ENCODE peak calls at places on chromosome 9, in six cellular contexts. One of them, this sample, is unnamed.

GRCh38 chr9:81868145-81868544 is 60.1 kb upstream of the SPATA31D4 start:
- DNase-seq in GM12865: no peak
- DNase-seq in foreskin fibroblast: no peak
- DNase-seq in PC-3: no peak
- DNase-seq in CD8-positive, alpha-beta T cell: no peak
- DNase-seq in left lung: no peak
- DNase-seq in this sample: no peak

GRCh38 chr9:120702075-120702474 is 12.2 kb downstream of the MEGF9 start:
- DNase-seq in GM12865: no peak
- DNase-seq in foreskin fibroblast: no peak
- DNase-seq in PC-3: peak
- DNase-seq in CD8-positive, alpha-beta T cell: no peak
- DNase-seq in left lung: no peak
- DNase-seq in this sample: no peak

GRCh38 chr9:128098936-128099931 is 28.3 kb downstream of the PTGES2 start:
- DNase-seq in GM12865: no peak
- DNase-seq in foreskin fibroblast: no peak
- DNase-seq in PC-3: no peak
- DNase-seq in CD8-positive, alpha-beta T cell: no peak
- DNase-seq in left lung: peak
- DNase-seq in this sample: no peak

GRCh38 chr9:107224252-107224651 is 58.8 kb upstream of the RAD23B start:
- DNase-seq in GM12865: no peak
- DNase-seq in foreskin fibroblast: no peak
- DNase-seq in PC-3: peak
- DNase-seq in CD8-positive, alpha-beta T cell: no peak
- DNase-seq in left lung: no peak
- DNase-seq in this sample: no peak

GRCh38 chr9:138060881-138061280 is 183.3 kb downstream of the CACNA1B start:
- DNase-seq in GM12865: no peak
- DNase-seq in foreskin fibroblast: no peak
- DNase-seq in PC-3: no peak
- DNase-seq in CD8-positive, alpha-beta T cell: no peak
- DNase-seq in left lung: peak
- DNase-seq in this sample: no peak

GRCh38 chr9:18796871-18797270 is 236.1 kb downstream of the SAXO1 start:
- DNase-seq in GM12865: no peak
- DNase-seq in foreskin fibroblast: no peak
- DNase-seq in PC-3: no peak
- DNase-seq in CD8-positive, alpha-beta T cell: no peak
- DNase-seq in left lung: no peak
- DNase-seq in this sample: no peak

GRCh38 chr9:120393386-120394057 is 186.4 kb downstream of the CDK5RAP2 start:
- DNase-seq in GM12865: no peak
- DNase-seq in foreskin fibroblast: peak
- DNase-seq in PC-3: peak
- DNase-seq in CD8-positive, alpha-beta T cell: no peak
- DNase-seq in left lung: no peak
- DNase-seq in this sample: no peak

GRCh38 chr9:119221281-119221680 is 148.0 kb downstream of the BRINP1 start:
- DNase-seq in GM12865: no peak
- DNase-seq in foreskin fibroblast: no peak
- DNase-seq in PC-3: no peak
- DNase-seq in CD8-positive, alpha-beta T cell: no peak
- DNase-seq in left lung: no peak
- DNase-seq in this sample: no peak

GRCh38 chr9:134993996-134994720 is 76.4 kb upstream of the FCN1 start:
- DNase-seq in GM12865: no peak
- DNase-seq in foreskin fibroblast: no peak
- DNase-seq in PC-3: no peak
- DNase-seq in CD8-positive, alpha-beta T cell: no peak
- DNase-seq in left lung: peak
- DNase-seq in this sample: no peak

GRCh38 chr9:135561391-135562234 is at the start of gene PAEP:
- DNase-seq in GM12865: no peak
- DNase-seq in foreskin fibroblast: no peak
- DNase-seq in PC-3: peak
- DNase-seq in CD8-positive, alpha-beta T cell: no peak
- DNase-seq in left lung: no peak
- DNase-seq in this sample: no peak

GRCh38 chr9:130368631-130369103 is 76.1 kb upstream of the ASS1 start:
- DNase-seq in GM12865: peak
- DNase-seq in foreskin fibroblast: no peak
- DNase-seq in PC-3: no peak
- DNase-seq in CD8-positive, alpha-beta T cell: no peak
- DNase-seq in left lung: no peak
- DNase-seq in this sample: no peak

GRCh38 chr9:33289501-33289900 is 815 bp upstream of the NFX1 start:
- DNase-seq in GM12865: no peak
- DNase-seq in foreskin fibroblast: no peak
- DNase-seq in PC-3: no peak
- DNase-seq in CD8-positive, alpha-beta T cell: no peak
- DNase-seq in left lung: no peak
- DNase-seq in this sample: peak

GRCh38 chr9:93297659-93298497 is 113.9 kb downstream of the WNK2 start:
- DNase-seq in GM12865: no peak
- DNase-seq in foreskin fibroblast: no peak
- DNase-seq in PC-3: no peak
- DNase-seq in CD8-positive, alpha-beta T cell: no peak
- DNase-seq in left lung: no peak
- DNase-seq in this sample: no peak

GRCh38 chr9:134063088-134063875 is 4.5 kb downstream of the BRD3 start:
- DNase-seq in GM12865: no peak
- DNase-seq in foreskin fibroblast: no peak
- DNase-seq in PC-3: no peak
- DNase-seq in CD8-positive, alpha-beta T cell: no peak
- DNase-seq in left lung: no peak
- DNase-seq in this sample: no peak

GRCh38 chr9:101705135-101705661 is 33.2 kb downstream of the GRIN3A start:
- DNase-seq in GM12865: no peak
- DNase-seq in foreskin fibroblast: no peak
- DNase-seq in PC-3: peak
- DNase-seq in CD8-positive, alpha-beta T cell: no peak
- DNase-seq in left lung: peak
- DNase-seq in this sample: peak

GRCh38 chr9:128409998-128410397 is 10.7 kb upstream of the CERCAM start:
- DNase-seq in GM12865: no peak
- DNase-seq in foreskin fibroblast: peak
- DNase-seq in PC-3: peak
- DNase-seq in CD8-positive, alpha-beta T cell: no peak
- DNase-seq in left lung: no peak
- DNase-seq in this sample: no peak

GRCh38 chr9:89021154-89021803 is 30.0 kb downstream of the S1PR3 start:
- DNase-seq in GM12865: no peak
- DNase-seq in foreskin fibroblast: peak
- DNase-seq in PC-3: peak
- DNase-seq in CD8-positive, alpha-beta T cell: no peak
- DNase-seq in left lung: peak
- DNase-seq in this sample: no peak

GRCh38 chr9:114274217-114274616 is 48.7 kb upstream of the ORM1 start:
- DNase-seq in GM12865: no peak
- DNase-seq in foreskin fibroblast: no peak
- DNase-seq in PC-3: no peak
- DNase-seq in CD8-positive, alpha-beta T cell: no peak
- DNase-seq in left lung: no peak
- DNase-seq in this sample: no peak

GRCh38 chr9:114270120-114270975 is 52.5 kb upstream of the ORM1 start:
- DNase-seq in GM12865: no peak
- DNase-seq in foreskin fibroblast: no peak
- DNase-seq in PC-3: no peak
- DNase-seq in CD8-positive, alpha-beta T cell: no peak
- DNase-seq in left lung: no peak
- DNase-seq in this sample: no peak

GRCh38 chr9:114273461-114273881 is 49.4 kb upstream of the ORM1 start:
- DNase-seq in GM12865: no peak
- DNase-seq in foreskin fibroblast: no peak
- DNase-seq in PC-3: no peak
- DNase-seq in CD8-positive, alpha-beta T cell: no peak
- DNase-seq in left lung: no peak
- DNase-seq in this sample: no peak

GRCh38 chr9:114272739-114273431 is 50.0 kb upstream of the ORM1 start:
- DNase-seq in GM12865: no peak
- DNase-seq in foreskin fibroblast: no peak
- DNase-seq in PC-3: no peak
- DNase-seq in CD8-positive, alpha-beta T cell: no peak
- DNase-seq in left lung: no peak
- DNase-seq in this sample: no peak

DNA sequence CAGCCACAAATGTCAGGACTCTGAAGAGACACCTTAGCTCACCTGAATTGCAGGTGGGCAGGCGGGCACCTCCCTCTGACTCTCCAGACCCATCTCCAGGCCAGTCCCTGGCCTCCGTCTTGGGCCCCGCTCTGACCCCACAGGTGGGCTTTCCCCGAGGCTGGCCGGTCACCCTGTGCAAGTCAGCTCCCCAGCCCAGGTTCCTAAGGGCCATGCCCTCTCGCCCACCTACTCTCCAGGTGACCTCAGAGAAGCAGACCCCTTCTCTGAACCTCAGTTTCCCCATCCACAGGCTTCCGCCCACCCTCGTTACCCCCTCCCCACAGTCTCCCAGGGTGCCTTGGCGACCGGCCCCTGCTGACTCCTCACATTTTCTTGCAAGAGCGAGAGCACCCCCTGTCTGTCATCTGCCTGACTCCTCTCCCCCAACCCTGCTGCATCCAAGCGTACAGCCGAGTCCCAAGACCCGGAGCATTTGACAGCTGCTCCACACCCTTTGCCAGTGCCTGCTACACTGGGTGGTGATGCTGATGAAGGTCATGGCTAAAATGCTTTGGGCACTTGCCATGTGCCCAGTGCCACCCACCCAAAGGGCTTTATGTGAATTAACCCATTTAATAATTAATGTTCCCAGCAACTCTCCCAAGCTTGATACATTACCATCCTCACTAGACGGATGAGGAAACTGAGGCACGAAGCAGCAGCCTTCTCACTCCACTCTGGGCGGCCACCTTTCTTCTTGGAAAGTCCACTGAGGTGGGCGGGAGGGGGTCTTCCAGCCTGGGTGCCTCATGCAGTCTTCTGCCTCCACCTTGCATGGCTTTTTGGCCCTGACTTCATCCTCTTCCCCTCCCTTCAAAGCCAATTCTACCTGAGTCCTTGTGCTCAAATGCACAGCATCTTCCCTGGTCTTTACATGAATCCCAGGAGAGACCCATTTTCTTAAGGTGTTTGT is 51.1 kb upstream of the ORM1 start:
- DNase-seq in GM12865: no peak
- DNase-seq in foreskin fibroblast: no peak
- DNase-seq in PC-3: peak
- DNase-seq in CD8-positive, alpha-beta T cell: no peak
- DNase-seq in left lung: no peak
- DNase-seq in this sample: peak
- TF ChIP-seq CTCF in GM12865: no peak
- TF ChIP-seq CTCF in foreskin fibroblast: peak
- TF ChIP-seq CTCF in PC-3: peak
- TF ChIP-seq CTCF in CD8-positive, alpha-beta T cell: no peak
- TF ChIP-seq CTCF in left lung: no peak
- TF ChIP-seq CTCF in this sample: no peak

GRCh38 chr9:17480966-17481365 is 97.9 kb upstream of the SH3GL2 start:
- DNase-seq in GM12865: no peak
- DNase-seq in foreskin fibroblast: no peak
- DNase-seq in PC-3: no peak
- DNase-seq in CD8-positive, alpha-beta T cell: no peak
- DNase-seq in left lung: peak
- DNase-seq in this sample: no peak

GRCh38 chr9:17472126-17472525 is 106.7 kb upstream of the SH3GL2 start:
- DNase-seq in GM12865: no peak
- DNase-seq in foreskin fibroblast: no peak
- DNase-seq in PC-3: no peak
- DNase-seq in CD8-positive, alpha-beta T cell: no peak
- DNase-seq in left lung: no peak
- DNase-seq in this sample: no peak

GRCh38 chr9:17476401-17476800 is 102.5 kb upstream of the SH3GL2 start:
- DNase-seq in GM12865: no peak
- DNase-seq in foreskin fibroblast: no peak
- DNase-seq in PC-3: no peak
- DNase-seq in CD8-positive, alpha-beta T cell: no peak
- DNase-seq in left lung: no peak
- DNase-seq in this sample: no peak

GRCh38 chr9:17481565-17481964 is 97.3 kb upstream of the SH3GL2 start:
- DNase-seq in GM12865: no peak
- DNase-seq in foreskin fibroblast: no peak
- DNase-seq in PC-3: no peak
- DNase-seq in CD8-positive, alpha-beta T cell: no peak
- DNase-seq in left lung: peak
- DNase-seq in this sample: no peak

DNA sequence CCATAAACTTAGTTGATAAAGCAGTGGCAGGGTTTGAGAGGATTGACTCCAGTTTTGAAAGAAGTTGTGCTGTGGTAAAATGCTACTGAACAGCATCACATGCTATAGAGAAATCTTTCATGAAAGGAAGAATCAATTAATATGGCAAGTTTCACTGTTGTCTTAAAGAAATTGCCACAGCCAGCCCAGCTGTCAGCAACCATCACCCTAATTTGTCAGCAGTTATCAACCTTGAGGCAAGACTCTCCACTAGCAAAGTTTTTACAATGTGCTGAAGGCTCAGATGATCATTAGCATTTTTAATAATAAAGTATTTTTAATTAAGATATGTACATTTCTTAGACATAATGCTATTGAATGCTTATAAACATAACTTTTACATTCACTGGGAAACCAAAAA is 101.0 kb upstream of the SH3GL2 start:
- DNase-seq in GM12865: no peak
- DNase-seq in foreskin fibroblast: no peak
- DNase-seq in PC-3: no peak
- DNase-seq in CD8-positive, alpha-beta T cell: no peak
- DNase-seq in left lung: no peak
- DNase-seq in this sample: no peak
- TF ChIP-seq CTCF in GM12865: no peak
- TF ChIP-seq CTCF in foreskin fibroblast: no peak
- TF ChIP-seq CTCF in PC-3: no peak
- TF ChIP-seq CTCF in CD8-positive, alpha-beta T cell: no peak
- TF ChIP-seq CTCF in left lung: no peak
- TF ChIP-seq CTCF in this sample: no peak

GRCh38 chr9:1743121-1743710 is 271.9 kb upstream of the SMARCA2 start:
- DNase-seq in GM12865: no peak
- DNase-seq in foreskin fibroblast: no peak
- DNase-seq in PC-3: no peak
- DNase-seq in CD8-positive, alpha-beta T cell: no peak
- DNase-seq in left lung: no peak
- DNase-seq in this sample: no peak
- TF ChIP-seq CTCF in GM12865: no peak
- TF ChIP-seq CTCF in foreskin fibroblast: no peak
- TF ChIP-seq CTCF in PC-3: no peak
- TF ChIP-seq CTCF in CD8-positive, alpha-beta T cell: no peak
- TF ChIP-seq CTCF in left lung: no peak
- TF ChIP-seq CTCF in this sample: no peak

DNA sequence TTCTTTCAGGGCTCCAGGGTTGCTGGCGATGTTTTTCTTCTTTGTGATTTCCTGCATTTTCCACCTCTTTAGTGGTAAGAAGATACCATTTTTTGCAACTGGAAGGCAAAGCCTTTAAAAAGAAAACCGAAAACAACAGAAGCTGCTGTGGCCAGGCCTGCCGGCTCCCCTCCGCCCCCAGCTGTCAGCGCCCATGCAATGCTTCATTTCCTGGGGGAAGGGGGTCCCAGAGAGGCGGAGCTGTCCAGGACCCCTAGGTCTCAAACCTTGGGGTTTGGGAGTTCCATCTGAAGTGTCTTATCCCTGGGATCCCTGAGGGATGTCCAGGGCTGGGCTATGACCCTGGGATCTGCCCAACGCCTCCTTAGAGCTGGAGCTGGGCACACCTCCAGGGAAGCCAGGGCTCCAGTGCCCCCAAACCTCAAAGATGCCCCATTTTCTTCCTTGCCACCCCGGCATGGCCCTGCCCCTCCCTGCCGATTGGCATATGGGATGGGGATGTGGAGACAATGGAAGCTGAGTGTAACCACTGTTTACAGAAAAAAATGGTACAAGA is 257.2 kb upstream of the MVB12B start:
- DNase-seq in GM12865: peak
- DNase-seq in foreskin fibroblast: no peak
- DNase-seq in PC-3: no peak
- DNase-seq in CD8-positive, alpha-beta T cell: no peak
- DNase-seq in left lung: no peak
- DNase-seq in this sample: no peak
- TF ChIP-seq CTCF in GM12865: peak
- TF ChIP-seq CTCF in foreskin fibroblast: no peak
- TF ChIP-seq CTCF in PC-3: no peak
- TF ChIP-seq CTCF in CD8-positive, alpha-beta T cell: no peak
- TF ChIP-seq CTCF in left lung: no peak
- TF ChIP-seq CTCF in this sample: no peak